ENCODE peak calls at places on chromosome 3, in four cellular contexts. X is SK-N-SH, Z is H1, D is K562. W is an unnamed sample.

GRCh38 chr3:65895084-65895483 is 143.6 kb downstream of the MAGI1 start:
- DNase-seq in X (no peak), Z (no peak), D (no peak), W (no peak)

GRCh38 chr3:4726549-4726948 is 233.4 kb downstream of the ITPR1 start:
- DNase-seq in X (no peak), Z (no peak), D (no peak), W (no peak)

GRCh38 chr3:46881819-46882376 is 4.4 kb downstream of the PTH1R start:
- DNase-seq in X (peak; percentile 83), Z (peak; percentile 67), D (peak; percentile 26), W (peak; percentile 63)

GRCh38 chr3:106168941-106169340 is 300.1 kb upstream of the CBLB start:
- DNase-seq in X (no peak), Z (no peak), D (no peak), W (no peak)

GRCh38 chr3:45781271-45781670 is 15.1 kb downstream of the SLC6A20 start:
- DNase-seq in X (no peak), Z (no peak), D (no peak), W (no peak)

GRCh38 chr3:94026623-94027022 is 1.8 kb downstream of the STX19 start:
- DNase-seq in X (no peak), Z (no peak), D (no peak), W (no peak)

GRCh38 chr3:142853270-142854163 is 35.4 kb downstream of the PCOLCE2 start:
- DNase-seq in X (no peak), Z (no peak), D (no peak), W (no peak)

GRCh38 chr3:28317438-28318022 is 31.0 kb upstream of the ZCWPW2 start:
- DNase-seq in X (peak; percentile 33), Z (no peak), D (peak; percentile 73), W (no peak)

GRCh38 chr3:65524544-65525070 is 514.1 kb downstream of the MAGI1 start:
- DNase-seq in X (peak; percentile 28), Z (no peak), D (no peak), W (no peak)

GRCh38 chr3:58490860-58491501 is 915 bp upstream of the KCTD6 start:
- DNase-seq in X (no peak), Z (no peak), D (no peak), W (no peak)

GRCh38 chr3:125594581-125595011 is 701 bp downstream of the OSBPL11 start:
- DNase-seq in X (peak; percentile 32), Z (no peak), D (peak; percentile 28), W (no peak)

GRCh38 chr3:195117978-195118581 is 152.9 kb downstream of the XXYLT1 start:
- DNase-seq in X (no peak), Z (no peak), D (peak; percentile 90), W (no peak)

GRCh38 chr3:195072916-195073564 is 197.9 kb downstream of the XXYLT1 start:
- DNase-seq in X (no peak), Z (no peak), D (no peak), W (no peak)

GRCh38 chr3:139288266-139288821 is 55.5 kb upstream of the MRPS22 start:
- DNase-seq in X (peak; percentile 47), Z (no peak), D (peak; percentile 91), W (no peak)

GRCh38 chr3:21752749-21753347 is 1.8 kb upstream of the ZNF385D start:
- DNase-seq in X (peak; percentile 60), Z (no peak), D (peak; percentile 30), W (no peak)

GRCh38 chr3:58432905-58433304 is 727 bp downstream of the PDHB start:
- DNase-seq in X (no peak), Z (no peak), D (no peak), W (no peak)

GRCh38 chr3:57758686-57759085 is 2.6 kb downstream of the SLMAP start:
- DNase-seq in X (no peak), Z (no peak), D (no peak), W (no peak)

GRCh38 chr3:46019707-46020106 is 7.6 kb downstream of the XCR1 start:
- DNase-seq in X (no peak), Z (no peak), D (no peak), W (no peak)

GRCh38 chr3:11413071-11413470 is 140.9 kb downstream of the ATG7 start:
- DNase-seq in X (no peak), Z (no peak), D (no peak), W (no peak)

GRCh38 chr3:47385007-47385406 is 4.2 kb downstream of the PTPN23 start:
- DNase-seq in X (no peak), Z (no peak), D (no peak), W (no peak)

GRCh38 chr3:128858167-128858566 is 21.3 kb upstream of the ACAD9 start:
- DNase-seq in X (no peak), Z (no peak), D (no peak), W (no peak)

GRCh38 chr3:52593103-52593502 is 56.7 kb downstream of the UQCC5 start:
- DNase-seq in X (no peak), Z (no peak), D (no peak), W (no peak)

GRCh38 chr3:171813897-171814460 is 3.7 kb upstream of the PLD1 start:
- DNase-seq in X (no peak), Z (no peak), D (peak; percentile 85), W (no peak)
- TF ChIP-seq TEAD4 in X (no peak), Z (no peak), D (no peak), W (no peak)

GRCh38 chr3:43405888-43406636 is 119.7 kb downstream of the SNRK start:
- DNase-seq in X (no peak), Z (no peak), D (peak; percentile 47), W (no peak)
- TF ChIP-seq TEAD4 in X (no peak), Z (no peak), D (no peak), W (no peak)

GRCh38 chr3:50263443-50264388 is 5.2 kb upstream of the SEMA3B start:
- DNase-seq in X (no peak), Z (no peak), D (no peak), W (no peak)

GRCh38 chr3:50264964-50265485 is 3.9 kb upstream of the SEMA3B start:
- DNase-seq in X (no peak), Z (no peak), D (no peak), W (no peak)

GRCh38 chr3:50262778-50263177 is 6.2 kb upstream of the SEMA3B start:
- DNase-seq in X (no peak), Z (no peak), D (no peak), W (no peak)

GRCh38 chr3:50265988-50266387 is 3.0 kb upstream of the SEMA3B start:
- DNase-seq in X (no peak), Z (no peak), D (no peak), W (no peak)

GRCh38 chr3:50264389-50264963 is 4.5 kb upstream of the SEMA3B start:
- DNase-seq in X (peak; percentile 83), Z (peak; percentile 85), D (no peak), W (peak; percentile 92)
- TF ChIP-seq TEAD4 in X (peak; percentile 90), Z (peak; percentile 91), D (no peak), W (no peak)

GRCh38 chr3:42728056-42728455 is 25.5 kb upstream of the HHATL start:
- DNase-seq in X (no peak), Z (peak; percentile 31), D (no peak), W (no peak)
- TF ChIP-seq TEAD4 in X (no peak), Z (no peak), D (no peak), W (no peak)

DNA sequence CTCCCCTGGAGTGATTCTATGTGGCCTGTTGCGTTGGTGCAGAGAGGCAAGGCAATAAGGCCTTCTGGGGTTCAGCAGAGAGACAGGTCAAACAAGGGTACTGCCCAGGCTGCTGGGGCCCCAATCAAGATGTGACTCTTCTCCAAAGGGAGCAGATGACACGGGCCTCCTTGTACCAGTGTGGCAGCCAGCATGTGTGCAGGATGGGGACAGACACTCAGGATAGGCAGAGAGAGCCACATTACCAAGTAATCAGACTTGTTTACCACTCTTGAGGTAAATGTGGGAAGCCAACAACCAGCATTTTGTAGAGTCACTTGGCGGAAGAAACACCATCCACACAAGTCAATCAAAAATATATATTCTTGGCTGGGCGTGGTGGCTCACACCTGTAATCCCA is 95.3 kb upstream of the DLG1 start:
- DNase-seq in X (peak; percentile 1), Z (no peak), D (no peak), W (no peak)
- TF ChIP-seq TEAD4 in X (no peak), Z (no peak), D (no peak), W (no peak)

GRCh38 chr3:108806316-108806715 is 16.3 kb upstream of the TRAT1 start:
- DNase-seq in X (no peak), Z (no peak), D (no peak), W (no peak)

GRCh38 chr3:108804956-108805355 is 17.6 kb upstream of the TRAT1 start:
- DNase-seq in X (no peak), Z (no peak), D (no peak), W (no peak)

DNA sequence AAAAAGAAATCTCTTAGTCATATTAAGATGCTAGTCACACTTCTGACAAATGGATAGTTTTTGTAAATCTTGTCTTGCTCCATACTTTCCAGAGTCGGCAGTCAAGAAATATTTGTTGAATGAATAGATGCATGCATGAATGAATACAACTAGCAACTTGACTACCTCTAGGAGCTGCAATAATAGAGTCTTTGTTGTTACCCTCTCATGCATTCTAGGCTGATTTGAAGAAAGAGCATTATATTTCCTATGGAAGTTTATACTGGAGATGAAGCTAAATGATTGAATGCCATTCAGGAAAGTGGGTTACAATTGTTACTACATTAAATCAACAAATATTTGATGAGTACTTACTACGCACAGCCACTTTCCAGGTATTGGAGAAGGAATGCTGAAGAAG is 18.1 kb upstream of the TRAT1 start:
- DNase-seq in X (no peak), Z (no peak), D (no peak), W (no peak)
- TF ChIP-seq TEAD4 in X (no peak), Z (no peak), D (no peak), W (no peak)

DNA sequence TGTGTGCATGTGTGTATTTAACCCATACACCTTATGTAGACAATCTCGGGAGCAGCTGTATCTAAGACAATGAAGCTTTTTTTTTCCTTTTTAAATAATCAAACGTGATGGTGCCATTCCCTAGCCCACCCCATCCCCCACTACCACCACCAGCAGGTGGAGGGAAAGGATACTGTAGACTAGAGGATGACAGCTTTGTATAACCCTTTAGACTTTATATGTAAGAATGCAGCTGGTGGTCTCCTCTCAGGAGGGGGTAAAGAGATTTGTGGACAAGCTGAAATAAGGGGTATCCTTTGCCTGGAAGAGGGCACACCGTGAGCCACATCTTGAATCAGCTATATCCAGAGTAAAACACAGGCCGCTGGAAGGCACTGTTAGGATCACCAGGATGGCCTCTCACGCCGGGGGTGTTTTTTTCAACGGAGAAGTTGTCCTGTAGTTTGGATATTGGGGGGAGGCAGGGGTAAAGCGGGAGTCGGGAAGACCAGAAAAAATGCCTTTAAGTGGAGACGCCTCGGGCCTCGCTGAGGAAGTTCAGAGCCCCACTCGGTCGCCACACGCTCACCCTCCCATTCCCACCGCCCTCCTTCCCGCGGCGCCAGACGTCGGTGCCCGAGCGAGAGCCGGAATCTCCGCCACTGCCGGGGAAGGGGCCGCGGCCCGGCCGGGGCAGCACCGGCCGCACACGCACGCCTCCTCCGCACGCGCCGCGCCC is 1.0 kb downstream of the KPNA4 start:
- DNase-seq in X (no peak), Z (no peak), D (peak; percentile 22), W (no peak)
- TF ChIP-seq TEAD4 in X (no peak), Z (no peak), D (no peak), W (no peak)

DNA sequence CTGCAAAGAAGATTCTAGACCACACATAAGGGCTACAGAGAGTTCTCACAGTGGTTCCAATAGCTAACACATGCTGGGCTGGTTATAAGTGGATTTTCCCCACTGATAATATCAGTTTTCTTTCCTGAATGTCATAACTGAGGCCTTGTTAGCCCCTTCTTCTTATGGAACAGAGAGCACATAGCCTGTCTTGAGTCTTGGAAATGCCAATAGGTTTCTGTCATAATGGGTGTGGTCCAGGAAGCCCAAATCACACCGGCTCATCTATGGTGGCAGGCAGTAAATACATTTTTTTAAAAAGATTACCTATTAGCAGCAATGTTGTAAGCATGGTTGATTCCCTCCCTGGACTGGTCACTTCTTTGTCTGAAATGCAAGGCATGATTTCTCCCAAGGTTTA is 67.4 kb upstream of the ATP2C1 start:
- DNase-seq in X (no peak), Z (no peak), D (no peak), W (no peak)
- TF ChIP-seq TEAD4 in X (no peak), Z (no peak), D (no peak), W (no peak)

GRCh38 chr3:177282028-177282655 is 84.9 kb upstream of the TBL1XR1 start:
- DNase-seq in X (no peak), Z (no peak), D (no peak), W (no peak)
- TF ChIP-seq TEAD4 in X (no peak), Z (no peak), D (no peak), W (no peak)